ENCODE peak calls at places on chromosomes 1 and 21, in ten cellular contexts. S, W, L, Z, J, X, Y, R, M and F are unnamed samples.

GRCh38 chr1:176466514-176466913 is 3.5 kb downstream of the PAPPA2 start:
- DNase-seq in L (no peak), R (peak), Z (peak), Y (no peak), X (no peak), S (no peak), W (no peak), M (no peak), J (peak), F (no peak)

GRCh38 chr1:202241376-202242079 is 47.9 kb downstream of the LGR6 start:
- DNase-seq in S (peak), R (no peak), X (peak), Y (no peak), J (no peak), W (no peak), L (no peak), M (no peak), Z (no peak), F (no peak)

GRCh38 chr1:155740995-155741394 is 52.1 kb downstream of the DAP3 start:
- DNase-seq in S (no peak), Y (no peak), Z (no peak), X (no peak), W (no peak), J (no peak), M (no peak), R (no peak), L (no peak), F (no peak)

GRCh38 chr1:209431402-209431801 is 152.1 kb upstream of the CAMK1G start:
- DNase-seq in Y (no peak), J (no peak), Z (no peak), S (no peak), R (no peak), X (no peak), M (no peak), W (no peak), L (no peak), F (no peak)

GRCh38 chr1:78319603-78320002 is 171.2 kb upstream of the PTGFR start:
- DNase-seq in L (no peak), M (no peak), R (no peak), J (no peak), X (no peak), Z (no peak), S (no peak), Y (no peak), W (no peak), F (no peak)

GRCh38 chr1:25500694-25501093 is 42.7 kb upstream of the LDLRAP1 start:
- DNase-seq in M (no peak), W (peak), Z (peak), Y (no peak), S (no peak), R (no peak), J (no peak), L (no peak), X (no peak), F (no peak)

GRCh38 chr1:22277662-22278061 is 134.8 kb upstream of the WNT4 start:
- DNase-seq in W (no peak), X (no peak), L (no peak), Z (no peak), M (no peak), S (no peak), Y (no peak), J (no peak), R (no peak), F (no peak)

GRCh38 chr1:62181531-62181930 is 13.1 kb upstream of the L1TD1 start:
- DNase-seq in M (no peak), W (no peak), X (no peak), L (no peak), J (no peak), R (no peak), S (peak), Y (no peak), Z (no peak), F (no peak)

GRCh38 chr1:163410073-163410522 is 88.3 kb downstream of the NUF2 start:
- DNase-seq in R (peak), W (peak), J (peak), L (no peak), X (peak), S (no peak), M (peak), Z (peak), Y (no peak), F (peak)

GRCh38 chr1:174051956-174052355 is 29.8 kb upstream of the RC3H1 start:
- DNase-seq in S (no peak), J (no peak), L (no peak), Z (peak), Y (no peak), W (peak), R (no peak), X (no peak), M (no peak), F (peak)

GRCh38 chr21:31267644-31268043 is 76.4 kb downstream of the TIAM1 start:
- DNase-seq in L (no peak), R (no peak), X (no peak), S (no peak), W (no peak), J (no peak), Y (no peak), Z (no peak), M (no peak), F (no peak)

GRCh38 chr21:35050348-35051286 is 1.5 kb upstream of the RUNX1 start:
- DNase-seq in Y (no peak), S (no peak), W (no peak), R (no peak), X (no peak), Z (peak), J (no peak), M (no peak), L (no peak), F (no peak)

GRCh38 chr1:182054698-182055326 is 6.7 kb downstream of the ZNF648 start:
- DNase-seq in Z (peak), M (peak), L (peak), Y (no peak), S (no peak), X (peak), W (peak), R (peak), J (peak), F (no peak)